ENCODE peak calls at places on chromosomes 3 and 15, in nine cellular contexts. E, F, J, X, A, Z, B, S and P are unnamed samples.

GRCh38 chr15:51366911-51367310 is 25.5 kb downstream of the GLDN start:
- DNase-seq in E (no peak), Z (no peak), A (peak; percentile 52), X (no peak), F (no peak), S (no peak), J (peak; percentile 53), B (no peak), P (peak; percentile 15)

GRCh38 chr15:58561321-58561720 is 129.5 kb downstream of the LIPC start:
- DNase-seq in B (no peak), E (no peak), J (no peak), Z (no peak), S (no peak), F (no peak), X (no peak), A (no peak), P (no peak)

GRCh38 chr3:27368831-27369607 is at the start of gene NEK10:
- DNase-seq in F (peak; percentile 96), A (peak; percentile 85), Z (peak; percentile 97), J (peak; percentile 92), B (peak; percentile 93), X (peak; percentile 90), E (peak; percentile 89), S (peak; percentile 96), P (peak; percentile 98)

GRCh38 chr3:1275495-1275894 is 182.7 kb downstream of the CNTN6 start:
- DNase-seq in E (no peak), A (no peak), Z (peak; percentile 71), F (peak; percentile 10), B (peak; percentile 54), J (no peak), S (no peak), X (no peak), P (no peak)

GRCh38 chr15:37015025-37015424 is 85.3 kb downstream of the MEIS2 start:
- DNase-seq in Z (no peak), B (no peak), A (no peak), X (peak; percentile 71), F (peak; percentile 19), E (no peak), J (no peak), S (no peak), P (peak; percentile 85)

GRCh38 chr15:42042602-42043400 is 22.0 kb upstream of the PLA2G4E start:
- DNase-seq in J (no peak), S (no peak), B (no peak), A (no peak), F (no peak), E (no peak), X (peak; percentile 39), Z (no peak), P (no peak)

GRCh38 chr3:35070088-35070487 is 569.2 kb upstream of the ARPP21 start:
- DNase-seq in B (no peak), E (no peak), Z (no peak), F (peak; percentile 46), J (no peak), A (no peak), X (no peak), S (no peak), P (no peak)

GRCh38 chr15:23912191-23912590 is 225.1 kb upstream of the NDN start:
- DNase-seq in E (peak; percentile 16), J (no peak), B (no peak), Z (peak; percentile 73), F (peak; percentile 45), S (no peak), A (no peak), X (no peak), P (no peak)

GRCh38 chr15:31752363-31752762 is 278.0 kb upstream of the CHRNA7 start:
- DNase-seq in F (no peak), E (no peak), X (no peak), B (no peak), A (peak; percentile 1), J (no peak), S (no peak), Z (no peak), P (no peak)

GRCh38 chr3:14885307-14885706 is 62.1 kb upstream of the NR2C2 start:
- DNase-seq in J (no peak), F (no peak), A (no peak), S (peak; percentile 48), X (no peak), Z (no peak), E (no peak), B (no peak), P (no peak)

GRCh38 chr15:48413304-48413703 is 82.1 kb downstream of the DUT start:
- DNase-seq in J (no peak), F (no peak), B (no peak), Z (no peak), A (peak; percentile 71), X (no peak), E (no peak), S (no peak), P (no peak)

GRCh38 chr3:134325722-134326121 is 48.5 kb downstream of the AMOTL2 start:
- DNase-seq in A (no peak), X (no peak), E (no peak), B (no peak), F (no peak), J (peak; percentile 60), Z (no peak), S (no peak), P (no peak)
- H3K4me1 ChIP-seq in A (peaks cover 37% of the 10 kb centered on the region), X (peaks cover 35% of the 10 kb centered on the region), E (peaks cover 30% of the 10 kb centered on the region), B (no peaks in the 10 kb centered on the region), F (peaks cover 12% of the 10 kb centered on the region), J (peaks cover 37% of the 10 kb centered on the region), Z (peaks cover 31% of the 10 kb centered on the region), S (peaks cover 25% of the 10 kb centered on the region), P (no peaks in the 10 kb centered on the region)

DNA sequence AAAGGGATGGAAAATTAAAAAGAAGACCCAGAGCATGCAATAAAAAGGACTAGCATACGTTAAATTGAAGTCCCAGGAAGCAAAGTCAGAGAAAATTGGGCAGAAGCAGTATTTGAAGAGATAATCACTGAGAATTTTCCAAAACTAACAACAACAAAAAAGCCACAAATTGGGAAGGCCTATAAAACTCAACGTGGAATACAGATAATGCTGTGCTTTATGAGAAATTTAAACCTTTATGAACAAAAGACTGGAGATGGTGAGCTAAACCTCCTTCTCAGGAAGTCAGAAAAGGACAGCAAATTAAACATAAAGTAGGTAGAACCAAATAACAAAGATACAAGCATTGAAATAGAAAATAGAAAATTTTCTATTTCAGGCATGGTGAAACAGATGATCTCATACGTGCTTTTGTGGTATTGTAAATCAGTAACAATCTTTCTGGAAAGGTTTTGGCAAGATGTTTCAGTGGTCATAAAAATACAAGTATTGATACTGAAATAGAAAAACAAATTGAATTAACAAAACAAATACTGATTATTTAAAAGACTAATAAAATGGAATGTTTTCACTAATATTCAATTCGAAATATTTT is 55.6 kb downstream of the LYSMD4 start:
- DNase-seq in B (peak; percentile 46), S (no peak), F (no peak), Z (no peak), E (no peak), X (no peak), A (no peak), J (no peak), P (no peak)
- H3K27ac ChIP-seq in B (peak overlapping the region; percentile 62), S (no peak overlapping the region), F (no peak overlapping the region), Z (no peak overlapping the region), E (no peak overlapping the region), X (peak overlapping the region; percentile 52), A (no peak overlapping the region), J (no peak overlapping the region), P (no peak overlapping the region)

GRCh38 chr3:103056552-103056951 is 621.7 kb downstream of the ZPLD1 start:
- DNase-seq in X (no peak), F (no peak), A (no peak), B (no peak), E (no peak), J (no peak), S (no peak), Z (no peak), P (no peak)

GRCh38 chr3:103055021-103055420 is 620.2 kb downstream of the ZPLD1 start:
- DNase-seq in A (no peak), F (no peak), X (no peak), E (no peak), B (no peak), Z (no peak), J (no peak), S (no peak), P (no peak)

GRCh38 chr3:103047640-103048370 is 613.0 kb downstream of the ZPLD1 start:
- DNase-seq in E (no peak), X (no peak), A (no peak), Z (no peak), F (no peak), J (no peak), S (no peak), B (no peak), P (no peak)

GRCh38 chr3:103048371-103048722 is 613.5 kb downstream of the ZPLD1 start:
- DNase-seq in X (no peak), F (no peak), B (peak; percentile 58), J (no peak), Z (no peak), A (no peak), S (no peak), E (no peak), P (no peak)

DNA sequence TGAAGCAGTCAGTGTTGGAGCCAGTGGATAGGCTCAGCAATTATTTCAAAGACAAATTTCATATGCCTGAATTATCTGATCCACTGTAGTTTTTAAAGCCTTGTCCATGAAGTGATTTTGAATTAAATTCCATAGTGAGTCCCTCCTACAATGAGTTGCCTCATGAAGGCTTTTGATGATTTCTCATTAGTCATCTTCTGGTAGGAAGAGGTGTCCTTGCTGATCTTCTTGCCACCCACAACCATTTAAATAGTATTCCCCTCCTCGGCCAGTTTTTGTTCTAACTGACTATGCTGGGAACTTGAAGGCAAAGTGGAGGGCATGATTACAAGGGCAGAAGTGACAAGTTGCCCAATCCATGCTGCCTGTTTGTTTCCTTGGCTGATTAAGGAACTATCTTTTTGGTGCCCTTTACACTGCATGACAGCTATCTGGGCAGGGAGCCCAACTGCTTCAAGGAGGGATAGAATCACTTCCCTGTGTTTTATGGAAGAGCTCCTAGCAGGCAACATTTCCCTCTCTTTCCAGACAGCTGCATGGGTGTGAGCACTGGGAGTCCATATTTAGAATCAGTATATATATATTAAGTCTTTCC is 617.5 kb downstream of the ZPLD1 start:
- DNase-seq in E (peak; percentile 18), B (no peak), X (peak; percentile 75), A (no peak), Z (no peak), F (no peak), S (no peak), J (peak; percentile 62), P (peak; percentile 59)
- TF ChIP-seq CTCF in E (no peak), B (no peak), X (no peak), A (no peak), Z (no peak), F (no peak), S (no peak), J (no peak), P (no peak)

DNA sequence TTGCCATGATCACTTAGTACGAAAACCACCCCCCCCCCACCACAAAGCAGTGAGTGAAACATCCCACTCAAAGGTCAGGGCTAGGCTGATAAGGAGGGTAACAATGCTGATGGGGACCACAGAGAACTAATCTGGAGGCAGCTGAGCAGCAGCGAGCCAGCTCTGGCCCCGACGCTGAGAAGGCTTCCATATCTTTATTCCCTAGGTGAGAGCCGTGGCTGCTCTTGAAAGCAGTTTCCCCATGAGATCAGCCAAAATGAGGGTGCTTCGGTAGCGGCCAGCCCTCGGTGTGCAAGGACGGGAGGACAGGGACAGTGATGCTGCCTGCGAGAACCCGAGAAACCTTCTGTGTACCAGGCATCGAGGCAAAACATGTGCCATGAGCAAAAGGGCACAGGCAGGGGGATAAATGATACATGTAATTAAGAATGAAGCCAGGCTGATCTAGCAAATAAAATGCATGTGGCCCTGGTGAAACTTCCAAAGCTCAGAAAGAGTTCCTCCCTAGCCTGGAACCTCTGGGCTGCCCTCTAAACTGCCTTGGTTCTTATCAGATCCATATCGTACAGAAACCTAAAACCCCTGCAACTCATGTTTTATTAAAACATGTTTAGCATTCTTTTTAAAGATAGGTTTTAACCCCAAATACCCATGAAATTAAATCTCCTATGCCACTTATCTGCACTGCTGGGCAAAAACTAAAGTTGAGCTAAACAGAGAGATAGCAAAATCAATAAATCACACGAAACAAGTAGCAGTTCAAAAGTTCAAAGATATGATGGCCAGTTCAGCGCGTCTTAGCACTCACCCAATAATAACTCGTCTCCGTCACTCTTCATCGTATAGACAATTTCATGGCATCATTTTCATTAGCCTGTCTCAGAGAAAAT is 337.3 kb downstream of the FOXP1 start:
- DNase-seq in X (peak; percentile 63), J (no peak), S (no peak), A (no peak), Z (no peak), E (no peak), B (no peak), F (peak; percentile 82), P (peak; percentile 33)
- H3K4me1 ChIP-seq in X (peaks cover 24% of the 10 kb centered on the region), J (peaks cover 41% of the 10 kb centered on the region), S (peaks cover 32% of the 10 kb centered on the region), A (peaks cover 19% of the 10 kb centered on the region), Z (peaks cover 54% of the 10 kb centered on the region), E (peaks cover 42% of the 10 kb centered on the region), B (no peaks in the 10 kb centered on the region), F (peaks cover 53% of the 10 kb centered on the region), P (peaks cover 10% of the 10 kb centered on the region)